ENCODE peak calls at places on chromosome 12, in five cellular contexts. T, X, L, N and V are unnamed samples.

GRCh38 chr12:108341854-108342847 is 3.0 kb upstream of the CMKLR1 start:
- DNase-seq in L (no peak), X (no peak), T (no peak), N (no peak), V (no peak)

GRCh38 chr12:63967358-63967757 is 122.9 kb downstream of the SRGAP1 start:
- DNase-seq in X (no peak), L (no peak), T (no peak), N (no peak), V (no peak)

GRCh38 chr12:6236641-6236940 is 36.4 kb downstream of the CD9 start:
- DNase-seq in L (no peak), X (no peak), N (no peak), T (peak; percentile 16), V (no peak)

GRCh38 chr12:89353188-89353822 is 1.0 kb upstream of the DUSP6 start:
- DNase-seq in L (peak; percentile 5), X (peak; percentile 89), N (peak; percentile 88), T (peak; percentile 60), V (peak; percentile 80)

GRCh38 chr12:9588749-9589148 is 19.0 kb downstream of the KLRB1 start:
- DNase-seq in L (no peak), X (no peak), T (no peak), N (no peak), V (no peak)

GRCh38 chr12:113425960-113426453 is 3.8 kb downstream of the SDSL start:
- DNase-seq in N (no peak), X (no peak), T (no peak), L (no peak), V (no peak)

GRCh38 chr12:19675361-19675760 is 236.1 kb downstream of the AEBP2 start:
- DNase-seq in N (no peak), X (no peak), T (no peak), L (no peak), V (no peak)

GRCh38 chr12:70400124-70400523 is 34.0 kb downstream of the KCNMB4 start:
- DNase-seq in X (no peak), T (no peak), L (no peak), N (no peak), V (no peak)

GRCh38 chr12:108468149-108468968 is 46.7 kb upstream of the FICD start:
- DNase-seq in N (no peak), X (peak; percentile 84), L (no peak), T (no peak), V (peak; percentile 48)

GRCh38 chr12:27615331-27615891 is 80.8 kb upstream of the REP15 start:
- DNase-seq in L (no peak), T (no peak), N (no peak), X (peak; percentile 32), V (no peak)

GRCh38 chr12:6380141-6381121 is 3.5 kb upstream of the LTBR start:
- DNase-seq in T (no peak), N (no peak), X (no peak), L (no peak), V (no peak)

GRCh38 chr12:117032593-117033381 is 66.4 kb downstream of the TESC start:
- DNase-seq in T (no peak), L (no peak), N (no peak), X (no peak), V (no peak)